ENCODE peak calls at places on chromosomes 16 and 17, in nine cellular contexts. S is NCI-H2029 treated with DMSO at 0.1 percent for 48 hours; B is stimulated activated CD4-positive, alpha-beta T cell treated with anti-CD3 and anti-CD28 coated beads, TNF-alpha, amount 100 ng/mL, for 1 hour; H is ascending aorta; W is activated T-helper 1 cell treated with anti-CD3 and anti-CD28 coated beads, Interleukin-2, amount 50 U/mL, for 16 hours; O is endodermal cell; L is thoracic aorta; Z is anterior cingulate cortex; R is stromal cell of bone marrow. D is an unnamed sample.

GRCh38 chr16:74446866-74447265 is 25.6 kb upstream of the CLEC18B start:
- DNase-seq in S (no peak), B (no peak), H (no peak), W (no peak), O (no peak), L (no peak), Z (no peak), R (no peak), D (no peak)

GRCh38 chr16:963913-964695 is 6.7 kb downstream of the LMF1 start:
- DNase-seq in S (no peak), B (no peak), H (no peak), W (no peak), O (no peak), L (no peak), Z (no peak), R (no peak), D (peak; percentile 95)

GRCh38 chr16:70644763-70645597 is 1.4 kb upstream of the IL34 start:
- DNase-seq in S (no peak), B (no peak), H (no peak), W (no peak), O (peak; percentile 55), L (no peak), Z (no peak), R (no peak), D (no peak)

GRCh38 chr16:57264950-57265371 is 19.5 kb downstream of the PLLP start:
- DNase-seq in S (no peak), B (no peak), H (no peak), W (no peak), O (no peak), L (no peak), Z (no peak), R (no peak), D (no peak)

GRCh38 chr16:83619381-83620150 is 188.2 kb upstream of the HSBP1 start:
- DNase-seq in S (peak; percentile 81), B (no peak), H (no peak), W (no peak), O (no peak), L (no peak), Z (no peak), R (no peak), D (no peak)

GRCh38 chr16:11384956-11385586 is 39.8 kb downstream of the RMI2 start:
- DNase-seq in S (no peak), B (no peak), H (no peak), W (no peak), O (no peak), L (no peak), Z (no peak), R (no peak), D (no peak)

GRCh38 chr17:82729479-82730260 is 5.7 kb upstream of the FN3K start:
- DNase-seq in S (no peak), B (no peak), H (no peak), W (no peak), O (peak; percentile 51), L (no peak), Z (no peak), R (no peak), D (no peak)

GRCh38 chr16:58907297-58907696 is 173.2 kb upstream of the GOT2 start:
- DNase-seq in S (no peak), B (no peak), H (no peak), W (no peak), O (no peak), L (no peak), Z (no peak), R (no peak), D (no peak)

GRCh38 chr17:16342979-16343378 is 10.3 kb downstream of the CENPV start:
- DNase-seq in S (no peak), B (no peak), H (no peak), W (no peak), O (no peak), L (no peak), Z (no peak), R (no peak), D (no peak)

GRCh38 chr16:3187798-3188674 is at the start of gene OR1F1:
- DNase-seq in S (no peak), B (no peak), H (no peak), W (peak; percentile 29), O (peak; percentile 88), L (no peak), Z (no peak), R (no peak), D (peak; percentile 48)

GRCh38 chr16:81770008-81770407 is 9.1 kb upstream of the PLCG2 start:
- DNase-seq in S (no peak), B (no peak), H (no peak), W (no peak), O (no peak), L (no peak), Z (no peak), R (no peak), D (no peak)

GRCh38 chr17:21275047-21275578 is 9.4 kb upstream of the MAP2K3 start:
- DNase-seq in S (no peak), B (no peak), H (no peak), W (no peak), O (no peak), L (no peak), Z (no peak), R (no peak), D (peak; percentile 46)

GRCh38 chr17:14771543-14771942 is 470.7 kb downstream of the HS3ST3B1 start:
- DNase-seq in S (no peak), B (no peak), H (no peak), W (no peak), O (no peak), L (no peak), Z (no peak), R (no peak), D (no peak)

GRCh38 chr16:48930951-48931553 is 321.1 kb upstream of the N4BP1 start:
- DNase-seq in S (no peak), B (no peak), H (no peak), W (no peak), O (no peak), L (no peak), Z (no peak), R (no peak), D (no peak)

GRCh38 chr16:4051591-4051990 is 64.7 kb downstream of the ADCY9 start:
- DNase-seq in S (no peak), B (no peak), H (no peak), W (no peak), O (no peak), L (no peak), Z (no peak), R (no peak), D (no peak)